ENCODE peak calls at places on chromosomes 16 and 17, in nine cellular contexts. V, U, B, C, T, F, R, X and Y are unnamed samples.

GRCh38 chr16:79542196-79542859 is 58.2 kb downstream of the MAF start:
- DNase-seq in V (no peak), U (no peak), B (no peak), C (no peak), T (no peak), F (no peak), R (no peak), X (no peak), Y (no peak)

GRCh38 chr16:47504599-47504998 is 43.5 kb downstream of the PHKB start:
- DNase-seq in V (no peak), U (peak), B (no peak), C (peak), T (no peak), F (no peak), R (peak), X (no peak), Y (no peak)

GRCh38 chr16:11499295-11500089 is 87.2 kb downstream of the LITAF start:
- DNase-seq in V (peak), U (no peak), B (no peak), C (no peak), T (peak), F (no peak), R (no peak), X (no peak), Y (no peak)

GRCh38 chr16:10641953-10642949 is 52.5 kb downstream of the TEKT5 start:
- DNase-seq in V (no peak), U (no peak), B (no peak), C (no peak), T (no peak), F (peak), R (no peak), X (no peak), Y (peak)

GRCh38 chr16:55035037-55035436 is 104.4 kb downstream of the IRX5 start:
- DNase-seq in V (peak), U (no peak), B (no peak), C (no peak), T (peak), F (peak), R (no peak), X (peak), Y (peak)

GRCh38 chr16:50279142-50279865 is 13.0 kb downstream of the ADCY7 start:
- DNase-seq in V (peak), U (no peak), B (no peak), C (no peak), T (no peak), F (no peak), R (no peak), X (no peak), Y (peak)

GRCh38 chr17:61401280-61402072 is 1.8 kb downstream of the TBX2 start:
- DNase-seq in V (no peak), U (peak), B (no peak), C (no peak), T (no peak), F (no peak), R (no peak), X (no peak), Y (no peak)

GRCh38 chr17:205817-206216 is 24.4 kb upstream of the DOC2B start:
- DNase-seq in V (no peak), U (no peak), B (no peak), C (no peak), T (no peak), F (no peak), R (no peak), X (no peak), Y (no peak)

GRCh38 chr17:50146927-50147640 is 3.4 kb downstream of the PPP1R9B start:
- DNase-seq in V (no peak), U (no peak), B (no peak), C (no peak), T (no peak), F (no peak), R (no peak), X (no peak), Y (no peak)

GRCh38 chr17:4945944-4946280 is 2.4 kb downstream of the PFN1 start:
- DNase-seq in V (no peak), U (no peak), B (no peak), C (no peak), T (no peak), F (no peak), R (no peak), X (no peak), Y (no peak)

GRCh38 chr16:998211-998610 is 16.6 kb downstream of the SOX8 start:
- DNase-seq in V (no peak), U (no peak), B (no peak), C (no peak), T (no peak), F (no peak), R (no peak), X (no peak), Y (no peak)

GRCh38 chr16:6018848-6019489 is 921.4 kb upstream of the EEF2KMT start:
- DNase-seq in V (no peak), U (no peak), B (no peak), C (no peak), T (no peak), F (peak), R (no peak), X (no peak), Y (no peak)

GRCh38 chr17:45867171-45867570 is 22.5 kb downstream of the SPPL2C start:
- DNase-seq in V (no peak), U (no peak), B (no peak), C (no peak), T (no peak), F (no peak), R (no peak), X (no peak), Y (no peak)

GRCh38 chr16:85626191-85626951 is 13.2 kb downstream of the GSE1 start:
- DNase-seq in V (peak), U (no peak), B (no peak), C (no peak), T (no peak), F (peak), R (no peak), X (no peak), Y (no peak)

GRCh38 chr16:11257131-11257938 is 1.3 kb upstream of the SOCS1 start:
- DNase-seq in V (peak), U (peak), B (peak), C (no peak), T (peak), F (peak), R (peak), X (no peak), Y (peak)

GRCh38 chr17:57335195-57335792 is 79.0 kb downstream of the MSI2 start:
- DNase-seq in V (no peak), U (no peak), B (no peak), C (no peak), T (no peak), F (no peak), R (no peak), X (no peak), Y (no peak)

GRCh38 chr16:88686439-88687253 is at the start of gene SNAI3:
- DNase-seq in V (peak), U (peak), B (no peak), C (no peak), T (peak), F (peak), R (peak), X (no peak), Y (no peak)

GRCh38 chr16:29852654-29853053 is 10.4 kb downstream of the CDIPT start:
- DNase-seq in V (no peak), U (peak), B (peak), C (no peak), T (no peak), F (no peak), R (peak), X (no peak), Y (no peak)

GRCh38 chr17:32929288-32929574 is 1.3 kb downstream of the TMEM98 start:
- DNase-seq in V (no peak), U (peak), B (peak), C (no peak), T (no peak), F (no peak), R (peak), X (no peak), Y (no peak)

GRCh38 chr16:81500833-81501521 is 56.4 kb downstream of the CMIP start:
- DNase-seq in V (no peak), U (peak), B (peak), C (no peak), T (no peak), F (no peak), R (no peak), X (no peak), Y (no peak)

GRCh38 chr16:81424761-81425160 is 19.8 kb upstream of the CMIP start:
- DNase-seq in V (no peak), U (peak), B (no peak), C (no peak), T (no peak), F (no peak), R (no peak), X (no peak), Y (no peak)

GRCh38 chr16:27305839-27306442 is 7.8 kb upstream of the IL4R start:
- DNase-seq in V (no peak), U (no peak), B (no peak), C (no peak), T (no peak), F (no peak), R (no peak), X (no peak), Y (no peak)

GRCh38 chr16:16052916-16053315 is 103.5 kb downstream of the ABCC1 start:
- DNase-seq in V (no peak), U (peak), B (no peak), C (peak), T (no peak), F (no peak), R (no peak), X (no peak), Y (no peak)

GRCh38 chr17:61135782-61136181 is 263.9 kb upstream of the TBX2 start:
- DNase-seq in V (no peak), U (no peak), B (no peak), C (no peak), T (no peak), F (no peak), R (no peak), X (no peak), Y (no peak)

GRCh38 chr16:83813818-83814653 is 6.3 kb downstream of the HSBP1 start:
- DNase-seq in V (no peak), U (peak), B (peak), C (peak), T (no peak), F (peak), R (peak), X (no peak), Y (no peak)

GRCh38 chr16:17343729-17344128 is 127.0 kb downstream of the XYLT1 start:
- DNase-seq in V (no peak), U (no peak), B (no peak), C (no peak), T (no peak), F (no peak), R (no peak), X (no peak), Y (no peak)

GRCh38 chr16:85162478-85163277 is 50.4 kb upstream of the CIBAR2 start:
- DNase-seq in V (no peak), U (peak), B (peak), C (peak), T (no peak), F (no peak), R (peak), X (peak), Y (no peak)

GRCh38 chr16:17389392-17389791 is 81.4 kb downstream of the XYLT1 start:
- DNase-seq in V (no peak), U (peak), B (peak), C (no peak), T (no peak), F (no peak), R (no peak), X (no peak), Y (no peak)

GRCh38 chr16:27639588-27640276 is 89.8 kb downstream of the KATNIP start:
- DNase-seq in V (no peak), U (peak), B (peak), C (peak), T (peak), F (peak), R (peak), X (no peak), Y (peak)

GRCh38 chr16:64250866-64251265 is 871.0 kb downstream of the CDH11 start:
- DNase-seq in V (no peak), U (peak), B (peak), C (no peak), T (no peak), F (no peak), R (peak), X (no peak), Y (no peak)

GRCh38 chr17:15398736-15399331 is 57.4 kb upstream of the TEKT3 start:
- DNase-seq in V (no peak), U (peak), B (peak), C (no peak), T (no peak), F (no peak), R (peak), X (no peak), Y (no peak)

GRCh38 chr16:85308585-85309540 is 196.6 kb upstream of the CIBAR2 start:
- DNase-seq in V (no peak), U (no peak), B (no peak), C (no peak), T (no peak), F (no peak), R (no peak), X (no peak), Y (no peak)

GRCh38 chr16:81647527-81647926 is 131.6 kb upstream of the PLCG2 start:
- DNase-seq in V (no peak), U (peak), B (peak), C (no peak), T (no peak), F (no peak), R (peak), X (no peak), Y (peak)

GRCh38 chr17:11486726-11487310 is 111.5 kb upstream of the DNAH9 start:
- DNase-seq in V (no peak), U (no peak), B (no peak), C (no peak), T (no peak), F (no peak), R (no peak), X (no peak), Y (no peak)

GRCh38 chr17:58947411-58948208 is 159.1 kb downstream of the TRIM37 start:
- DNase-seq in V (no peak), U (no peak), B (no peak), C (no peak), T (no peak), F (no peak), R (no peak), X (no peak), Y (no peak)

GRCh38 chr17:61458491-61459433 is 6.5 kb downstream of the TBX4 start:
- DNase-seq in V (no peak), U (no peak), B (no peak), C (no peak), T (no peak), F (no peak), R (no peak), X (peak), Y (no peak)

GRCh38 chr16:48308535-48308934 is 61.2 kb upstream of the ABCC11 start:
- DNase-seq in V (no peak), U (no peak), B (no peak), C (no peak), T (no peak), F (no peak), R (no peak), X (no peak), Y (no peak)

GRCh38 chr16:75053791-75054555 is 55.1 kb downstream of the ZNRF1 start:
- DNase-seq in V (peak), U (no peak), B (no peak), C (no peak), T (peak), F (no peak), R (no peak), X (no peak), Y (no peak)

GRCh38 chr16:54928421-54929089 is 2.1 kb upstream of the IRX5 start:
- DNase-seq in V (peak), U (no peak), B (peak), C (no peak), T (no peak), F (peak), R (no peak), X (peak), Y (no peak)

GRCh38 chr17:40996829-40997228 is 2.9 kb upstream of the KRTAP3-3 start:
- DNase-seq in V (no peak), U (no peak), B (no peak), C (no peak), T (no peak), F (no peak), R (no peak), X (no peak), Y (no peak)
- H3K4me3 ChIP-seq in V (no peak), U (no peak), B (no peak), C (no peak), T (no peak), F (no peak), R (no peak), X (no peak), Y (no peak)

GRCh38 chr17:81911969-81912368 is 770 bp upstream of the PCYT2 start:
- DNase-seq in V (no peak), U (no peak), B (no peak), C (no peak), T (no peak), F (no peak), R (no peak), X (no peak), Y (no peak)
- H3K4me3 ChIP-seq in V (peak), U (no peak), B (no peak), C (no peak), T (no peak), F (no peak), R (no peak), X (no peak), Y (no peak)

GRCh38 chr17:75587718-75588545 is at the start of gene MYO15B:
- DNase-seq in V (peak), U (no peak), B (no peak), C (no peak), T (no peak), F (peak), R (no peak), X (no peak), Y (no peak)
- H3K4me3 ChIP-seq in V (peak), U (no peak), B (peak), C (peak), T (peak), F (peak), R (peak), X (peak), Y (peak)

DNA sequence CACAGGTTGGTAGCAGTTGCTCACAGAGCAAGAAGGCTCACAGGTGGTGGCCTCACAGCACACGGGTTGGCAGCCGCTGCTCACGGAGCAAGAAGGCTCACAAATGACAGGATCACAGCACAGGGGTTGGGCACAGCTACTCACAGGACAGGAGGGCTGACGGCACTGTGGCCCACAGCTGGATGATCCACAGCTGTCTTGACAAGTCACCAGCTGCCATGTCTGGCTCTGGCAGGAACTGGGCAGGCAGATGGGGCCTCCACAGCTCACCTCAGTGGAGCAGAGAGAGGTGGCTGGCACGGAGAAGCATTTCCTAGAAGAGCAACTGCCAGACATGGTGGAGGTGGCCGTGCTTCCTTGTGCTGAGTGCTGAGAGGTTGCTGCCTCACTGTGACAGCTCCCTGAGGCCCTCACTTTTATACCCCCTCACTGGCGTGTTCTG is at the start of gene KRTAP16-1:
- DNase-seq in V (no peak), U (no peak), B (no peak), C (no peak), T (no peak), F (no peak), R (no peak), X (no peak), Y (no peak)
- H3K4me3 ChIP-seq in V (no peak), U (no peak), B (no peak), C (no peak), T (no peak), F (no peak), R (no peak), X (no peak), Y (no peak)

GRCh38 chr16:69089091-69089912 is 16.2 kb upstream of the HAS3 start:
- DNase-seq in V (peak), U (peak), B (no peak), C (no peak), T (peak), F (no peak), R (no peak), X (no peak), Y (no peak)

GRCh38 chr16:69084301-69084700 is 21.2 kb upstream of the HAS3 start:
- DNase-seq in V (no peak), U (peak), B (peak), C (no peak), T (no peak), F (no peak), R (peak), X (no peak), Y (no peak)

GRCh38 chr16:69088684-69089083 is 16.8 kb upstream of the HAS3 start:
- DNase-seq in V (no peak), U (no peak), B (no peak), C (no peak), T (no peak), F (no peak), R (no peak), X (no peak), Y (no peak)

GRCh38 chr16:69085032-69085695 is 20.3 kb upstream of the HAS3 start:
- DNase-seq in V (no peak), U (no peak), B (no peak), C (no peak), T (no peak), F (no peak), R (no peak), X (no peak), Y (no peak)

DNA sequence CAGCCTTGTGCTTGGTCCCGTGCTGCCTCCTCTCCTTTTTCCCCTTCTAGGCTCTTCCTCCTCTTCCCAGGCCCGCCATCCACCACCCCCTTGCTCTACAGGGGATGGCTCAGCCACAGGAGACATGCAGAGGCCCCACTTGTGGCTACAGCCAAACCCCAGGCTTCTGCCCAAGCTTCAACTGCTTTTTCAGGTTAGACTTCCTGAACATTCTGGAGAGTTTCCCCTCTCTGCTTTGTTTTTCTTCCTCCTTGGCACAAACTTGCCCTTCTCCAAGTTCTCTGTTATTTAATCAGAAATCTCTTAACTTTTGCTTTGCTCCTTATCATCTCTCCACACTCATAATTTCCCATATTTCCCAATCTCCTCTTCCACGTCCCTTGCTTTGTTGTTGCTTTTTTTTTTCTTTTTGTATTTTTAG is 18.3 kb upstream of the HAS3 start:
- DNase-seq in V (no peak), U (no peak), B (no peak), C (no peak), T (no peak), F (no peak), R (peak), X (no peak), Y (no peak)
- H3K4me3 ChIP-seq in V (no peak), U (no peak), B (no peak), C (no peak), T (no peak), F (no peak), R (no peak), X (no peak), Y (no peak)

DNA sequence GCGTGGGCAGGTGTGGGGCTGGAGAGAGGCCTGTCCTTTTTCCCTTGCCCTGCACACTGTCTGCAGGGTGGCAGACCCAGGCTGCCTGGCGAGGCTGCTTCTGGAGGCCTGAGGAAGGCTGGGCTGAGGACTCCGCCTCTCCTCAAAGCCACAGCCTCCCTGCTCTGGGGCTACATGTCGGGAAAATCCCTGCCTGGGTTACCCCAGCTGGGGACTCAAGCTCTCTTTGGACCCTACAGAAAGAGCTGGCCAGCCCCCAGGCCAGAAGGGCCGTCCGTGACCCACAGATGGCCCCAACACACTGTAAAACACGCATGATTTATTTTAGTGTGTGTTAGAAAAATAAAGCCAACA is 33.8 kb upstream of the SLC38A10 start:
- DNase-seq in V (no peak), U (no peak), B (no peak), C (no peak), T (peak), F (no peak), R (no peak), X (no peak), Y (no peak)
- H3K4me3 ChIP-seq in V (no peak), U (no peak), B (no peak), C (no peak), T (peak), F (no peak), R (no peak), X (no peak), Y (no peak)

GRCh38 chr17:43365356-43365755 is 33.4 kb upstream of the ARL4D start:
- DNase-seq in V (no peak), U (no peak), B (no peak), C (no peak), T (no peak), F (no peak), R (no peak), X (no peak), Y (no peak)

GRCh38 chr17:43366809-43367587 is 31.8 kb upstream of the ARL4D start:
- DNase-seq in V (no peak), U (no peak), B (peak), C (no peak), T (no peak), F (no peak), R (no peak), X (no peak), Y (no peak)

GRCh38 chr17:43368740-43369506 is 29.9 kb upstream of the ARL4D start:
- DNase-seq in V (peak), U (peak), B (peak), C (no peak), T (peak), F (peak), R (peak), X (peak), Y (no peak)

GRCh38 chr17:43369986-43370385 is 28.8 kb upstream of the ARL4D start:
- DNase-seq in V (no peak), U (no peak), B (no peak), C (no peak), T (no peak), F (no peak), R (no peak), X (no peak), Y (no peak)

GRCh38 chr17:43367588-43368242 is 31.1 kb upstream of the ARL4D start:
- DNase-seq in V (no peak), U (peak), B (peak), C (peak), T (peak), F (peak), R (peak), X (no peak), Y (no peak)
- H3K4me3 ChIP-seq in V (peak), U (peak), B (peak), C (peak), T (peak), F (no peak), R (peak), X (peak), Y (peak)